ENCODE peak calls at places on chromosomes 13 and 19, in six cellular contexts. N is aorta, G is spleen, Q is esophagus muscularis mucosa, V is lower lobe of right lung, D is heart left ventricle. B is an unnamed sample.

GRCh38 chr19:35269425-35270117 is 809 bp downstream of the USF2 start:
- DNase-seq in N (peak; percentile 91), G (peak; percentile 97), Q (no peak), V (peak; percentile 92), D (peak; percentile 93), B (no peak)

GRCh38 chr13:97306646-97307045 is 84.5 kb downstream of the MBNL2 start:
- DNase-seq in N (no peak), G (no peak), Q (no peak), V (no peak), D (no peak), B (no peak)

GRCh38 chr13:73336789-73337188 is 278.0 kb downstream of the KLF5 start:
- DNase-seq in N (no peak), G (no peak), Q (no peak), V (no peak), D (no peak), B (no peak)

GRCh38 chr13:83563499-83563898 is 318.8 kb downstream of the SLITRK1 start:
- DNase-seq in N (no peak), G (no peak), Q (no peak), V (no peak), D (no peak), B (no peak)

GRCh38 chr19:4815426-4816387 is 15.8 kb downstream of the TICAM1 start:
- DNase-seq in N (peak; percentile 94), G (peak; percentile 91), Q (peak; percentile 96), V (peak; percentile 89), D (peak; percentile 90), B (peak; percentile 91)

GRCh38 chr13:111082240-111082639 is 32.9 kb upstream of the ARHGEF7 start:
- DNase-seq in N (no peak), G (no peak), Q (peak; percentile 34), V (no peak), D (no peak), B (no peak)

GRCh38 chr13:40192516-40193257 is 473.8 kb downstream of the FOXO1 start:
- DNase-seq in N (no peak), G (no peak), Q (no peak), V (no peak), D (no peak), B (no peak)

GRCh38 chr13:28273919-28274318 is 135.6 kb downstream of the PAN3 start:
- DNase-seq in N (no peak), G (no peak), Q (no peak), V (no peak), D (no peak), B (no peak)

GRCh38 chr13:64928704-64929499 is 2301.2 kb downstream of the PCDH9 start:
- DNase-seq in N (no peak), G (no peak), Q (no peak), V (no peak), D (no peak), B (no peak)

GRCh38 chr13:24865158-24865557 is 101.2 kb downstream of the RNF17 start:
- DNase-seq in N (no peak), G (no peak), Q (no peak), V (no peak), D (no peak), B (no peak)

GRCh38 chr13:114019367-114019766 is 45.5 kb upstream of the C13orf46 start:
- DNase-seq in N (no peak), G (no peak), Q (no peak), V (no peak), D (no peak), B (no peak)

GRCh38 chr13:109093988-109094387 is 464.6 kb downstream of the MYO16 start:
- DNase-seq in N (no peak), G (no peak), Q (no peak), V (no peak), D (no peak), B (no peak)

GRCh38 chr19:27647423-27647822 is 1565.5 kb downstream of the UQCRFS1 start:
- DNase-seq in N (no peak), G (no peak), Q (no peak), V (no peak), D (no peak), B (no peak)

GRCh38 chr13:39362652-39363390 is 240.2 kb downstream of the LHFPL6 start:
- DNase-seq in N (no peak), G (no peak), Q (no peak), V (no peak), D (no peak), B (no peak)

GRCh38 chr13:50230365-50230978 is 215.2 kb downstream of the KCNRG start:
- DNase-seq in N (no peak), G (no peak), Q (no peak), V (no peak), D (no peak), B (no peak)

GRCh38 chr13:98482476-98483444 is 94.1 kb downstream of the STK24 start:
- DNase-seq in N (peak; percentile 81), G (no peak), Q (no peak), V (peak; percentile 81), D (peak; percentile 87), B (no peak)

GRCh38 chr13:94710081-94710809 is 2.1 kb downstream of the SOX21 start:
- DNase-seq in N (no peak), G (no peak), Q (peak; percentile 74), V (no peak), D (no peak), B (no peak)

GRCh38 chr13:99228737-99229691 is 28.4 kb downstream of the UBAC2 start:
- DNase-seq in N (no peak), G (no peak), Q (no peak), V (no peak), D (no peak), B (no peak)

GRCh38 chr19:3508771-3509535 is 2.8 kb downstream of the FZR1 start:
- DNase-seq in N (no peak), G (peak; percentile 77), Q (no peak), V (no peak), D (no peak), B (no peak)

GRCh38 chr19:29663861-29664752 is 1.2 kb upstream of the PLEKHF1 start:
- DNase-seq in N (no peak), G (no peak), Q (no peak), V (no peak), D (no peak), B (no peak)

GRCh38 chr19:29660835-29661234 is 4.4 kb upstream of the PLEKHF1 start:
- DNase-seq in N (no peak), G (peak; percentile 17), Q (no peak), V (no peak), D (no peak), B (no peak)

GRCh38 chr19:29664753-29665214 is 477 bp upstream of the PLEKHF1 start:
- DNase-seq in N (no peak), G (no peak), Q (no peak), V (no peak), D (no peak), B (no peak)

GRCh38 chr19:29662604-29663404 is 2.5 kb upstream of the PLEKHF1 start:
- DNase-seq in N (peak; percentile 87), G (peak; percentile 78), Q (no peak), V (peak; percentile 22), D (peak; percentile 78), B (no peak)

GRCh38 chr19:29662278-29662603 is 3.0 kb upstream of the PLEKHF1 start:
- DNase-seq in N (no peak), G (no peak), Q (no peak), V (no peak), D (no peak), B (no peak)
- H3K27ac ChIP-seq in N (peak overlapping the region; percentile 96), G (no peak overlapping the region), Q (peak overlapping the region; percentile 84), V (peak overlapping the region; percentile 71), D (peak overlapping the region; percentile 93), B (peak overlapping the region; percentile 21)

GRCh38 chr19:8530061-8530679 is 16.2 kb upstream of the ZNF414 start:
- DNase-seq in N (no peak), G (no peak), Q (no peak), V (no peak), D (no peak), B (no peak)

GRCh38 chr19:8528500-8528899 is 14.5 kb upstream of the ZNF414 start:
- DNase-seq in N (no peak), G (no peak), Q (no peak), V (no peak), D (no peak), B (no peak)

GRCh38 chr19:8532170-8532569 is 18.2 kb upstream of the ZNF414 start:
- DNase-seq in N (no peak), G (no peak), Q (no peak), V (no peak), D (no peak), B (no peak)

GRCh38 chr19:8531470-8531869 is 17.5 kb upstream of the ZNF414 start:
- DNase-seq in N (no peak), G (no peak), Q (no peak), V (no peak), D (no peak), B (no peak)

GRCh38 chr19:8529369-8530006 is 15.5 kb upstream of the ZNF414 start:
- DNase-seq in N (no peak), G (no peak), Q (no peak), V (no peak), D (no peak), B (no peak)
- H3K27ac ChIP-seq in N (no peak overlapping the region), G (no peak overlapping the region), Q (no peak overlapping the region), V (no peak overlapping the region), D (no peak overlapping the region), B (no peak overlapping the region)

GRCh38 chr13:33322965-33323668 is 37.6 kb upstream of the STARD13 start:
- DNase-seq in N (no peak), G (no peak), Q (no peak), V (no peak), D (no peak), B (no peak)
- H3K27ac ChIP-seq in N (peak overlapping the region; percentile 76), G (no peak overlapping the region), Q (peak overlapping the region; percentile 52), V (no peak overlapping the region), D (peak overlapping the region; percentile 49), B (no peak overlapping the region)

GRCh38 chr13:32261567-32261966 is 53.6 kb downstream of the ZAR1L start:
- DNase-seq in N (peak; percentile 83), G (no peak), Q (no peak), V (no peak), D (peak; percentile 76), B (no peak)
- H3K27ac ChIP-seq in N (peak overlapping the region; percentile 34), G (no peak overlapping the region), Q (peak overlapping the region; percentile 77), V (peak overlapping the region; percentile 54), D (peak overlapping the region; percentile 76), B (no peak overlapping the region)

GRCh38 chr13:20487927-20488326 is 37.7 kb downstream of the CRYL1 start:
- DNase-seq in N (no peak), G (no peak), Q (no peak), V (no peak), D (no peak), B (no peak)
- H3K27ac ChIP-seq in N (no peak overlapping the region), G (no peak overlapping the region), Q (no peak overlapping the region), V (no peak overlapping the region), D (no peak overlapping the region), B (no peak overlapping the region)

GRCh38 chr19:41355035-41355434 is 1.3 kb upstream of the TGFB1 start:
- DNase-seq in N (no peak), G (no peak), Q (no peak), V (no peak), D (no peak), B (no peak)
- H3K27ac ChIP-seq in N (no peak overlapping the region), G (peak overlapping the region; percentile 20), Q (no peak overlapping the region), V (peak overlapping the region; percentile 31), D (peak overlapping the region; percentile 31), B (no peak overlapping the region)

GRCh38 chr19:6103894-6104293 is 6.4 kb downstream of the RFX2 start:
- DNase-seq in N (no peak), G (no peak), Q (no peak), V (no peak), D (no peak), B (no peak)
- H3K27ac ChIP-seq in N (peak overlapping the region; percentile 64), G (no peak overlapping the region), Q (peak overlapping the region; percentile 90), V (peak overlapping the region; percentile 87), D (peak overlapping the region; percentile 65), B (peak overlapping the region; percentile 95)

B was measured in RWPE2.